ENCODE peak calls at places on chromosomes 1 and 21, in six cellular contexts. One of them, this sample, is unnamed.

GRCh38 chr1:154730251-154730650 is 122.3 kb upstream of the ADAR start:
- DNase-seq in EL: peak
- DNase-seq in activated T-helper 1 cell treated with anti-CD3 and anti-CD28 coated beads, Interleukin-12 subunit alpha, Interleukin-12 subunit beta, Interleukin-2, Interleukin-4 antibody, amounts not matched to agents 30 ng/mL and 10 ng/mL and 1 ng/mL, durations not matched to agents 14 hours and 24 hours and 36 hours: no peak
- DNase-seq in OCI-LY7: no peak
- DNase-seq in T-cell: no peak
- DNase-seq in hippocampal formation: no peak
- DNase-seq in this sample: peak

GRCh38 chr1:26387447-26387846 is 14.9 kb upstream of the ZNF683 start:
- DNase-seq in EL: peak
- DNase-seq in activated T-helper 1 cell treated with anti-CD3 and anti-CD28 coated beads, Interleukin-12 subunit alpha, Interleukin-12 subunit beta, Interleukin-2, Interleukin-4 antibody, amounts not matched to agents 30 ng/mL and 10 ng/mL and 1 ng/mL, durations not matched to agents 14 hours and 24 hours and 36 hours: no peak
- DNase-seq in OCI-LY7: no peak
- DNase-seq in T-cell: no peak
- DNase-seq in hippocampal formation: no peak
- DNase-seq in this sample: no peak

GRCh38 chr1:28392027-28392652 is 22.6 kb downstream of the PHACTR4 start:
- DNase-seq in EL: peak
- DNase-seq in activated T-helper 1 cell treated with anti-CD3 and anti-CD28 coated beads, Interleukin-12 subunit alpha, Interleukin-12 subunit beta, Interleukin-2, Interleukin-4 antibody, amounts not matched to agents 30 ng/mL and 10 ng/mL and 1 ng/mL, durations not matched to agents 14 hours and 24 hours and 36 hours: no peak
- DNase-seq in OCI-LY7: no peak
- DNase-seq in T-cell: no peak
- DNase-seq in hippocampal formation: no peak
- DNase-seq in this sample: peak

GRCh38 chr1:113615425-113615824 is 143.9 kb downstream of the PHTF1 start:
- DNase-seq in EL: peak
- DNase-seq in activated T-helper 1 cell treated with anti-CD3 and anti-CD28 coated beads, Interleukin-12 subunit alpha, Interleukin-12 subunit beta, Interleukin-2, Interleukin-4 antibody, amounts not matched to agents 30 ng/mL and 10 ng/mL and 1 ng/mL, durations not matched to agents 14 hours and 24 hours and 36 hours: no peak
- DNase-seq in OCI-LY7: no peak
- DNase-seq in T-cell: no peak
- DNase-seq in hippocampal formation: no peak
- DNase-seq in this sample: peak

GRCh38 chr1:42822833-42823392 is 5.7 kb upstream of the SVBP start:
- DNase-seq in EL: no peak
- DNase-seq in activated T-helper 1 cell treated with anti-CD3 and anti-CD28 coated beads, Interleukin-12 subunit alpha, Interleukin-12 subunit beta, Interleukin-2, Interleukin-4 antibody, amounts not matched to agents 30 ng/mL and 10 ng/mL and 1 ng/mL, durations not matched to agents 14 hours and 24 hours and 36 hours: no peak
- DNase-seq in OCI-LY7: no peak
- DNase-seq in T-cell: no peak
- DNase-seq in hippocampal formation: no peak
- DNase-seq in this sample: peak

GRCh38 chr21:42176864-42177263 is 42.1 kb upstream of the ABCG1 start:
- DNase-seq in EL: no peak
- DNase-seq in activated T-helper 1 cell treated with anti-CD3 and anti-CD28 coated beads, Interleukin-12 subunit alpha, Interleukin-12 subunit beta, Interleukin-2, Interleukin-4 antibody, amounts not matched to agents 30 ng/mL and 10 ng/mL and 1 ng/mL, durations not matched to agents 14 hours and 24 hours and 36 hours: no peak
- DNase-seq in OCI-LY7: no peak
- DNase-seq in T-cell: no peak
- DNase-seq in hippocampal formation: no peak
- DNase-seq in this sample: peak

GRCh38 chr1:39196244-39197215 is 8.0 kb upstream of the MACF1 start:
- DNase-seq in EL: peak
- DNase-seq in activated T-helper 1 cell treated with anti-CD3 and anti-CD28 coated beads, Interleukin-12 subunit alpha, Interleukin-12 subunit beta, Interleukin-2, Interleukin-4 antibody, amounts not matched to agents 30 ng/mL and 10 ng/mL and 1 ng/mL, durations not matched to agents 14 hours and 24 hours and 36 hours: peak
- DNase-seq in OCI-LY7: peak
- DNase-seq in T-cell: peak
- DNase-seq in hippocampal formation: no peak
- DNase-seq in this sample: peak

GRCh38 chr1:184150776-184151531 is 99.4 kb downstream of the TSEN15 start:
- DNase-seq in EL: peak
- DNase-seq in activated T-helper 1 cell treated with anti-CD3 and anti-CD28 coated beads, Interleukin-12 subunit alpha, Interleukin-12 subunit beta, Interleukin-2, Interleukin-4 antibody, amounts not matched to agents 30 ng/mL and 10 ng/mL and 1 ng/mL, durations not matched to agents 14 hours and 24 hours and 36 hours: no peak
- DNase-seq in OCI-LY7: no peak
- DNase-seq in T-cell: no peak
- DNase-seq in hippocampal formation: peak
- DNase-seq in this sample: peak

GRCh38 chr21:31382060-31382459 is 38.0 kb upstream of the TIAM1 start:
- DNase-seq in EL: no peak
- DNase-seq in activated T-helper 1 cell treated with anti-CD3 and anti-CD28 coated beads, Interleukin-12 subunit alpha, Interleukin-12 subunit beta, Interleukin-2, Interleukin-4 antibody, amounts not matched to agents 30 ng/mL and 10 ng/mL and 1 ng/mL, durations not matched to agents 14 hours and 24 hours and 36 hours: no peak
- DNase-seq in OCI-LY7: no peak
- DNase-seq in T-cell: no peak
- DNase-seq in hippocampal formation: no peak
- DNase-seq in this sample: no peak

GRCh38 chr1:20988030-20988825 is 188.5 kb downstream of the EIF4G3 start:
- DNase-seq in EL: no peak
- DNase-seq in activated T-helper 1 cell treated with anti-CD3 and anti-CD28 coated beads, Interleukin-12 subunit alpha, Interleukin-12 subunit beta, Interleukin-2, Interleukin-4 antibody, amounts not matched to agents 30 ng/mL and 10 ng/mL and 1 ng/mL, durations not matched to agents 14 hours and 24 hours and 36 hours: no peak
- DNase-seq in OCI-LY7: no peak
- DNase-seq in T-cell: no peak
- DNase-seq in hippocampal formation: no peak
- DNase-seq in this sample: peak

GRCh38 chr1:32881871-32882850 is 4.1 kb upstream of the HPCA start:
- DNase-seq in EL: no peak
- DNase-seq in activated T-helper 1 cell treated with anti-CD3 and anti-CD28 coated beads, Interleukin-12 subunit alpha, Interleukin-12 subunit beta, Interleukin-2, Interleukin-4 antibody, amounts not matched to agents 30 ng/mL and 10 ng/mL and 1 ng/mL, durations not matched to agents 14 hours and 24 hours and 36 hours: no peak
- DNase-seq in OCI-LY7: no peak
- DNase-seq in T-cell: no peak
- DNase-seq in hippocampal formation: no peak
- DNase-seq in this sample: no peak

GRCh38 chr1:236654957-236655356 is 31.3 kb upstream of the ACTN2 start:
- DNase-seq in EL: peak
- DNase-seq in activated T-helper 1 cell treated with anti-CD3 and anti-CD28 coated beads, Interleukin-12 subunit alpha, Interleukin-12 subunit beta, Interleukin-2, Interleukin-4 antibody, amounts not matched to agents 30 ng/mL and 10 ng/mL and 1 ng/mL, durations not matched to agents 14 hours and 24 hours and 36 hours: no peak
- DNase-seq in OCI-LY7: no peak
- DNase-seq in T-cell: no peak
- DNase-seq in hippocampal formation: no peak
- DNase-seq in this sample: no peak

GRCh38 chr1:218394989-218395388 is 49.9 kb downstream of the TGFB2 start:
- DNase-seq in EL: no peak
- DNase-seq in activated T-helper 1 cell treated with anti-CD3 and anti-CD28 coated beads, Interleukin-12 subunit alpha, Interleukin-12 subunit beta, Interleukin-2, Interleukin-4 antibody, amounts not matched to agents 30 ng/mL and 10 ng/mL and 1 ng/mL, durations not matched to agents 14 hours and 24 hours and 36 hours: no peak
- DNase-seq in OCI-LY7: no peak
- DNase-seq in T-cell: no peak
- DNase-seq in hippocampal formation: no peak
- DNase-seq in this sample: no peak

GRCh38 chr21:40381111-40381510 is 465.8 kb downstream of the DSCAM start:
- DNase-seq in EL: no peak
- DNase-seq in activated T-helper 1 cell treated with anti-CD3 and anti-CD28 coated beads, Interleukin-12 subunit alpha, Interleukin-12 subunit beta, Interleukin-2, Interleukin-4 antibody, amounts not matched to agents 30 ng/mL and 10 ng/mL and 1 ng/mL, durations not matched to agents 14 hours and 24 hours and 36 hours: no peak
- DNase-seq in OCI-LY7: no peak
- DNase-seq in T-cell: no peak
- DNase-seq in hippocampal formation: no peak
- DNase-seq in this sample: no peak

GRCh38 chr21:18228060-18228739 is 16.4 kb upstream of the CHODL start:
- DNase-seq in EL: no peak
- DNase-seq in activated T-helper 1 cell treated with anti-CD3 and anti-CD28 coated beads, Interleukin-12 subunit alpha, Interleukin-12 subunit beta, Interleukin-2, Interleukin-4 antibody, amounts not matched to agents 30 ng/mL and 10 ng/mL and 1 ng/mL, durations not matched to agents 14 hours and 24 hours and 36 hours: no peak
- DNase-seq in OCI-LY7: no peak
- DNase-seq in T-cell: no peak
- DNase-seq in hippocampal formation: no peak
- DNase-seq in this sample: no peak

GRCh38 chr1:29453502-29454240 is 217.3 kb downstream of the PTPRU start:
- DNase-seq in EL: peak
- DNase-seq in activated T-helper 1 cell treated with anti-CD3 and anti-CD28 coated beads, Interleukin-12 subunit alpha, Interleukin-12 subunit beta, Interleukin-2, Interleukin-4 antibody, amounts not matched to agents 30 ng/mL and 10 ng/mL and 1 ng/mL, durations not matched to agents 14 hours and 24 hours and 36 hours: no peak
- DNase-seq in OCI-LY7: peak
- DNase-seq in T-cell: no peak
- DNase-seq in hippocampal formation: no peak
- DNase-seq in this sample: peak

GRCh38 chr21:14454642-14455009 is 71.7 kb upstream of the HSPA13 start:
- DNase-seq in EL: no peak
- DNase-seq in activated T-helper 1 cell treated with anti-CD3 and anti-CD28 coated beads, Interleukin-12 subunit alpha, Interleukin-12 subunit beta, Interleukin-2, Interleukin-4 antibody, amounts not matched to agents 30 ng/mL and 10 ng/mL and 1 ng/mL, durations not matched to agents 14 hours and 24 hours and 36 hours: no peak
- DNase-seq in OCI-LY7: no peak
- DNase-seq in T-cell: no peak
- DNase-seq in hippocampal formation: no peak
- DNase-seq in this sample: no peak